ENCODE peak calls at places on chromosome 15, in five cellular contexts. One of them, this sample, is unnamed. For H3K36me3, the result is how much of the 10 kb centered on the place peaks cover.

GRCh38 chr15:26844901-26845300 is 22.0 kb upstream of the GABRA5 start:
- DNase-seq in keratinocyte: no peak
- DNase-seq in brain microvascular endothelial cell: no peak
- DNase-seq in pancreas: no peak
- DNase-seq in GM06990: no peak
- DNase-seq in this sample: no peak

GRCh38 chr15:41417418-41417811 is 520 bp downstream of the RTF1 start:
- DNase-seq in keratinocyte: no peak
- DNase-seq in brain microvascular endothelial cell: peak
- DNase-seq in pancreas: no peak
- DNase-seq in GM06990: no peak
- DNase-seq in this sample: no peak

GRCh38 chr15:74302821-74303359 is 64.6 kb downstream of the CYP11A1 start:
- DNase-seq in keratinocyte: no peak
- DNase-seq in brain microvascular endothelial cell: no peak
- DNase-seq in pancreas: no peak
- DNase-seq in GM06990: no peak
- DNase-seq in this sample: no peak

GRCh38 chr15:64892850-64893403 is 18.8 kb upstream of the ANKDD1A start:
- DNase-seq in keratinocyte: no peak
- DNase-seq in brain microvascular endothelial cell: no peak
- DNase-seq in pancreas: no peak
- DNase-seq in GM06990: peak
- DNase-seq in this sample: no peak

GRCh38 chr15:63395730-63396545 is 14.3 kb upstream of the CA12 start:
- DNase-seq in keratinocyte: no peak
- DNase-seq in brain microvascular endothelial cell: no peak
- DNase-seq in pancreas: no peak
- DNase-seq in GM06990: no peak
- DNase-seq in this sample: no peak

GRCh38 chr15:96329403-96329981 is 1.0 kb upstream of the NR2F2 start:
- DNase-seq in keratinocyte: no peak
- DNase-seq in brain microvascular endothelial cell: peak
- DNase-seq in pancreas: no peak
- DNase-seq in GM06990: no peak
- DNase-seq in this sample: no peak

GRCh38 chr15:78061963-78062427 is 15.5 kb downstream of the TBC1D2B start:
- DNase-seq in keratinocyte: no peak
- DNase-seq in brain microvascular endothelial cell: peak
- DNase-seq in pancreas: no peak
- DNase-seq in GM06990: no peak
- DNase-seq in this sample: no peak

GRCh38 chr15:95760508-95760907 is 570.0 kb upstream of the NR2F2 start:
- DNase-seq in keratinocyte: no peak
- DNase-seq in brain microvascular endothelial cell: no peak
- DNase-seq in pancreas: no peak
- DNase-seq in GM06990: no peak
- DNase-seq in this sample: no peak

GRCh38 chr15:71538922-71539321 is 271.4 kb upstream of the NR2E3 start:
- DNase-seq in keratinocyte: no peak
- DNase-seq in brain microvascular endothelial cell: no peak
- DNase-seq in pancreas: no peak
- DNase-seq in GM06990: no peak
- DNase-seq in this sample: no peak

GRCh38 chr15:45457215-45457614 is 65.3 kb downstream of the SLC30A4 start:
- DNase-seq in keratinocyte: no peak
- DNase-seq in brain microvascular endothelial cell: no peak
- DNase-seq in pancreas: no peak
- DNase-seq in GM06990: no peak
- DNase-seq in this sample: no peak

GRCh38 chr15:60065951-60066350 is 61.8 kb downstream of the FOXB1 start:
- DNase-seq in keratinocyte: no peak
- DNase-seq in brain microvascular endothelial cell: no peak
- DNase-seq in pancreas: no peak
- DNase-seq in GM06990: no peak
- DNase-seq in this sample: no peak

GRCh38 chr15:46386356-46386755 is 751.5 kb downstream of the SQOR start:
- DNase-seq in keratinocyte: no peak
- DNase-seq in brain microvascular endothelial cell: no peak
- DNase-seq in pancreas: no peak
- DNase-seq in GM06990: no peak
- DNase-seq in this sample: no peak

GRCh38 chr15:44066211-44066827 is 128.8 kb downstream of the FRMD5 start:
- DNase-seq in keratinocyte: peak
- DNase-seq in brain microvascular endothelial cell: peak
- DNase-seq in pancreas: peak
- DNase-seq in GM06990: peak
- DNase-seq in this sample: no peak

GRCh38 chr15:74490339-74490689 is 29.4 kb upstream of the UBL7 start:
- DNase-seq in keratinocyte: no peak
- DNase-seq in brain microvascular endothelial cell: no peak
- DNase-seq in pancreas: no peak
- DNase-seq in GM06990: no peak
- DNase-seq in this sample: no peak

GRCh38 chr15:27235689-27236088 is 264.7 kb downstream of the GABRG3 start:
- DNase-seq in keratinocyte: no peak
- DNase-seq in brain microvascular endothelial cell: no peak
- DNase-seq in pancreas: no peak
- DNase-seq in GM06990: no peak
- DNase-seq in this sample: no peak

GRCh38 chr15:90780916-90781315 is 63.8 kb downstream of the BLM start:
- DNase-seq in keratinocyte: no peak
- DNase-seq in brain microvascular endothelial cell: no peak
- DNase-seq in pancreas: no peak
- DNase-seq in GM06990: no peak
- DNase-seq in this sample: no peak

GRCh38 chr15:78915341-78916087 is 29.3 kb downstream of the CTSH start:
- DNase-seq in keratinocyte: peak
- DNase-seq in brain microvascular endothelial cell: no peak
- DNase-seq in pancreas: no peak
- DNase-seq in GM06990: no peak
- DNase-seq in this sample: no peak

GRCh38 chr15:73560501-73561117 is 72.6 kb downstream of the NPTN start:
- DNase-seq in keratinocyte: no peak
- DNase-seq in brain microvascular endothelial cell: peak
- DNase-seq in pancreas: no peak
- DNase-seq in GM06990: peak
- DNase-seq in this sample: no peak

GRCh38 chr15:26453914-26454313 is 319.0 kb downstream of the GABRB3 start:
- DNase-seq in keratinocyte: no peak
- DNase-seq in brain microvascular endothelial cell: no peak
- DNase-seq in pancreas: no peak
- DNase-seq in GM06990: no peak
- DNase-seq in this sample: no peak

GRCh38 chr15:34188711-34189110 is 21.2 kb downstream of the KATNBL1 start:
- DNase-seq in keratinocyte: no peak
- DNase-seq in brain microvascular endothelial cell: peak
- DNase-seq in pancreas: no peak
- DNase-seq in GM06990: no peak
- DNase-seq in this sample: no peak

GRCh38 chr15:28110416-28110975 is 11.4 kb upstream of the OCA2 start:
- DNase-seq in keratinocyte: no peak
- DNase-seq in brain microvascular endothelial cell: no peak
- DNase-seq in pancreas: no peak
- DNase-seq in GM06990: no peak
- DNase-seq in this sample: no peak

GRCh38 chr15:44720460-44721185 is 9.3 kb downstream of the B2M start:
- DNase-seq in keratinocyte: no peak
- DNase-seq in brain microvascular endothelial cell: no peak
- DNase-seq in pancreas: no peak
- DNase-seq in GM06990: no peak
- DNase-seq in this sample: no peak

GRCh38 chr15:46080018-46080417 is 445.2 kb downstream of the SQOR start:
- DNase-seq in keratinocyte: no peak
- DNase-seq in brain microvascular endothelial cell: no peak
- DNase-seq in pancreas: no peak
- DNase-seq in GM06990: no peak
- DNase-seq in this sample: peak

GRCh38 chr15:25770618-25771369 is 92.3 kb downstream of the ATP10A start:
- DNase-seq in keratinocyte: no peak
- DNase-seq in brain microvascular endothelial cell: no peak
- DNase-seq in pancreas: no peak
- DNase-seq in GM06990: no peak
- DNase-seq in this sample: no peak

GRCh38 chr15:63600001-63600645 is 2.9 kb downstream of the FBXL22 start:
- DNase-seq in keratinocyte: no peak
- DNase-seq in brain microvascular endothelial cell: no peak
- DNase-seq in pancreas: peak
- DNase-seq in GM06990: no peak
- DNase-seq in this sample: no peak

GRCh38 chr15:79128556-79128955 is 38.0 kb upstream of the RASGRF1 start:
- DNase-seq in keratinocyte: no peak
- DNase-seq in brain microvascular endothelial cell: no peak
- DNase-seq in pancreas: no peak
- DNase-seq in GM06990: no peak
- DNase-seq in this sample: no peak

GRCh38 chr15:27820232-27820631 is 278.9 kb downstream of the OCA2 start:
- DNase-seq in keratinocyte: no peak
- DNase-seq in brain microvascular endothelial cell: peak
- DNase-seq in pancreas: no peak
- DNase-seq in GM06990: no peak
- DNase-seq in this sample: no peak

GRCh38 chr15:62549345-62549970 is 384.4 kb upstream of the C2CD4B start:
- DNase-seq in keratinocyte: no peak
- DNase-seq in brain microvascular endothelial cell: peak
- DNase-seq in pancreas: no peak
- DNase-seq in GM06990: no peak
- DNase-seq in this sample: no peak

GRCh38 chr15:55170361-55170760 is 26.4 kb downstream of the RSL24D1 start:
- DNase-seq in keratinocyte: no peak
- DNase-seq in brain microvascular endothelial cell: no peak
- DNase-seq in pancreas: no peak
- DNase-seq in GM06990: no peak
- DNase-seq in this sample: no peak

DNA sequence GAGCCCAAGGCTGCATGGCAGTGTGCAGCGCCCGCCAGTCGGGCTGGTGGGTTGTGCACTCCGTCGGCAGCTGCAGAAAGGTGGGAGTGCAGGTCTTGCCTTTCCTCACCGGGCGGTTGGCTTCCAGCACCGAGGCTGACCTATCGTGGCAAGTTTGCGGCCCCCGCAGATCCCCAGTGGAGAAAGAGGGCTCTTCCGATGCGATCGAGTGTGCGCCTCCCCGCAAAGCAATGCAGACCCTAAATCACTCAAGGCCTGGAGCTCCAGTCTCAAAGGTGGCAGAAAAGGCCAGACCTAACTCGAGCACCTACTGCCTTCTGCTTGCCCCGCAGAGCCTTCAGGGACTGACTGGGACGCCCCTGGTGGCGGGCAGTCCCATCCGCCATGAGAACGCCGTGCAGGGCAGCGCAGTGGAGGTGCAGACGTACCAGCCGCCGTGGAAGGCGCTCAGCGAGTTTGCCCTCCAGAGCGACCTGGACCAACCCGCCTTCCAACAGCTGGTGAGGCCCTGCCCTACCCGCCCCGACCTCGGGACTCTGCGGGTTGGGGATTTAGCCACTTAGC is 4.3 kb downstream of the ISL2 start:
- DNase-seq in keratinocyte: no peak
- DNase-seq in brain microvascular endothelial cell: no peak
- DNase-seq in pancreas: peak
- DNase-seq in GM06990: peak
- DNase-seq in this sample: no peak
- TF ChIP-seq CTCF in keratinocyte: peak
- TF ChIP-seq CTCF in brain microvascular endothelial cell: peak
- TF ChIP-seq CTCF in pancreas: no peak
- TF ChIP-seq CTCF in GM06990: peak
- TF ChIP-seq CTCF in this sample: peak

GRCh38 chr15:31322486-31322885 is 4.1 kb upstream of the KLF13 start:
- DNase-seq in keratinocyte: no peak
- DNase-seq in brain microvascular endothelial cell: no peak
- DNase-seq in pancreas: no peak
- DNase-seq in GM06990: no peak
- DNase-seq in this sample: no peak

GRCh38 chr15:31324739-31325431 is 1.8 kb upstream of the KLF13 start:
- DNase-seq in keratinocyte: no peak
- DNase-seq in brain microvascular endothelial cell: no peak
- DNase-seq in pancreas: no peak
- DNase-seq in GM06990: no peak
- DNase-seq in this sample: no peak

GRCh38 chr15:31321418-31321817 is 5.2 kb upstream of the KLF13 start:
- DNase-seq in keratinocyte: no peak
- DNase-seq in brain microvascular endothelial cell: no peak
- DNase-seq in pancreas: no peak
- DNase-seq in GM06990: no peak
- DNase-seq in this sample: no peak

GRCh38 chr15:31325432-31325975 is 1.1 kb upstream of the KLF13 start:
- DNase-seq in keratinocyte: no peak
- DNase-seq in brain microvascular endothelial cell: no peak
- DNase-seq in pancreas: peak
- DNase-seq in GM06990: peak
- DNase-seq in this sample: no peak

DNA sequence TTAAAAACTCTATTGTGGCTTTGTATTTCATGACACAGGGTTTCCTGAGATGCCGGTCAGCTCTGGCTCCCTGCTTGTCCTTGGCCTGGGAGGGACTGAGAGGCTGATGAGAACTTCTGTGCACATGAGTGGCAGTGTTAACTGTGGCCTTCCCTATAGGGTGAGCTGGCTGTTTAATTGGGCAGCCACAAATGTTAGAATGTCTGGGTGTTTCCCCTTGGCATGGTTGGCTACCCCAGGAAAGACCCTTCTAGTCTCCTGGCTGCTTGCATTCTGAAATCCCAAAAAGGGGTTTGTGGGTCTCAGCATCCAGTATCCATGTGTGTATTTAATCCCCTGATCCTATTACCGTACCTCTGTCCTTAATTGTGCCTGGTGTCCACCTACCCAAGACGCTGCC is 3.0 kb upstream of the KLF13 start:
- DNase-seq in keratinocyte: no peak
- DNase-seq in brain microvascular endothelial cell: no peak
- DNase-seq in pancreas: no peak
- DNase-seq in GM06990: no peak
- DNase-seq in this sample: no peak
- H3K4me3 ChIP-seq in keratinocyte: no peak
- H3K4me3 ChIP-seq in brain microvascular endothelial cell: no peak
- H3K4me3 ChIP-seq in pancreas: no peak
- H3K4me3 ChIP-seq in GM06990: no peak
- H3K4me3 ChIP-seq in this sample: no peak

DNA sequence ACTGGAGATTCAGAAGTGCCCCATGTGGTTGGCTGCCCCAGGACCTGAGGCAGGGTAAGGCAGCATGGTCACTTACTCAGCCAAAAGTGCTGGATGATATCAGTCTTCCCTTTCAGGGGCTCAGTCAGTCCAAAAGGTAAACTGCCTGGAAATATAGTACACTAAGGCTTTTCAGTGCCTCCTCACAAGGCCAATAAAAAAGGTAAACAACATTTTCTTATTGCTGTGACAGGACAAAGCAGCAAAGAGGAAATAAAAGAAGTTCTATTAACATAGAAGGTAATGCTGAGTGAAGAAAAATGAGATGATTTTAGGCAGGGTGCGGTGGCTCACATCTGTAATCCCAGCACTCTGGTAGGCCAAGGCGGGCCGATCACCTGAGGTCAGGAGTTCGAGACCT is 66.5 kb upstream of the CDAN1 start:
- DNase-seq in keratinocyte: no peak
- DNase-seq in brain microvascular endothelial cell: no peak
- DNase-seq in pancreas: no peak
- DNase-seq in GM06990: no peak
- DNase-seq in this sample: no peak
- H3K36me3 ChIP-seq in keratinocyte: under half
- H3K36me3 ChIP-seq in brain microvascular endothelial cell: under half
- H3K36me3 ChIP-seq in pancreas: under half
- H3K36me3 ChIP-seq in GM06990: under half
- H3K36me3 ChIP-seq in this sample: under half

GRCh38 chr15:57503051-57503702 is 88.5 kb upstream of the MYZAP start:
- DNase-seq in keratinocyte: no peak
- DNase-seq in brain microvascular endothelial cell: no peak
- DNase-seq in pancreas: no peak
- DNase-seq in GM06990: no peak
- DNase-seq in this sample: no peak
- TF ChIP-seq CTCF in keratinocyte: peak
- TF ChIP-seq CTCF in brain microvascular endothelial cell: peak
- TF ChIP-seq CTCF in pancreas: no peak
- TF ChIP-seq CTCF in GM06990: no peak
- TF ChIP-seq CTCF in this sample: no peak